ENCODE peak calls at places on chromosome 10, in seven cellular contexts. I is NCI-H748 treated with DMSO at 0.1 percent for 48 hours, V is NCI-H1436, X is heart right ventricle, T is hepatocyte, K is COR-L47, C is ELR. F is an unnamed sample.

GRCh38 chr10:3526721-3527120 is 258.3 kb downstream of the KLF6 start:
- DNase-seq in I (no peak), V (no peak), X (no peak), T (peak), K (no peak), C (peak), F (no peak)

GRCh38 chr10:6721964-6722615 is 142.0 kb upstream of the PRKCQ start:
- DNase-seq in I (no peak), V (no peak), X (no peak), T (no peak), K (no peak), C (peak), F (no peak)

GRCh38 chr10:17655567-17656146 is 11.7 kb downstream of the STAM start:
- DNase-seq in I (no peak), V (no peak), X (no peak), T (no peak), K (no peak), C (peak), F (no peak)

GRCh38 chr10:77279207-77279606 is 358.4 kb downstream of the KCNMA1 start:
- DNase-seq in I (no peak), V (no peak), X (no peak), T (no peak), K (no peak), C (no peak), F (peak)

GRCh38 chr10:6612371-6612770 is 32.3 kb upstream of the PRKCQ start:
- DNase-seq in I (no peak), V (no peak), X (no peak), T (no peak), K (no peak), C (no peak), F (no peak)

GRCh38 chr10:11685787-11686218 is 56.4 kb upstream of the ECHDC3 start:
- DNase-seq in I (peak), V (no peak), X (peak), T (peak), K (peak), C (peak), F (peak)

GRCh38 chr10:48981310-48981907 is 41.8 kb upstream of the LRRC18 start:
- DNase-seq in I (peak), V (peak), X (peak), T (peak), K (no peak), C (peak), F (peak)

GRCh38 chr10:121774404-121774803 is 153.4 kb downstream of the ATE1 start:
- DNase-seq in I (no peak), V (no peak), X (no peak), T (peak), K (no peak), C (no peak), F (no peak)

GRCh38 chr10:110751845-110752244 is 107.7 kb downstream of the RBM20 start:
- DNase-seq in I (no peak), V (no peak), X (no peak), T (no peak), K (no peak), C (no peak), F (no peak)

GRCh38 chr10:122392835-122393234 is 18.3 kb downstream of the PLEKHA1 start:
- DNase-seq in I (no peak), V (no peak), X (no peak), T (no peak), K (no peak), C (no peak), F (no peak)

GRCh38 chr10:75967491-75967890 is 536.1 kb downstream of the LRMDA start:
- DNase-seq in I (no peak), V (no peak), X (no peak), T (no peak), K (peak), C (no peak), F (no peak)

GRCh38 chr10:36450385-36450784 is 675.0 kb upstream of the ANKRD30A start:
- DNase-seq in I (no peak), V (no peak), X (no peak), T (peak), K (no peak), C (peak), F (no peak)

GRCh38 chr10:7984896-7985295 is 69.6 kb upstream of the GATA3 start:
- DNase-seq in I (no peak), V (no peak), X (no peak), T (no peak), K (no peak), C (no peak), F (no peak)

GRCh38 chr10:17668435-17669184 is 24.7 kb downstream of the STAM start:
- DNase-seq in I (no peak), V (no peak), X (no peak), T (no peak), K (no peak), C (no peak), F (no peak)

GRCh38 chr10:30803901-30804322 is 174.4 kb upstream of the LYZL2 start:
- DNase-seq in I (no peak), V (no peak), X (no peak), T (no peak), K (no peak), C (no peak), F (no peak)

GRCh38 chr10:98328640-98329039 is 60.6 kb upstream of the LOXL4 start:
- DNase-seq in I (no peak), V (no peak), X (no peak), T (no peak), K (no peak), C (no peak), F (no peak)

GRCh38 chr10:104548090-104548489 is 93.0 kb upstream of the SORCS3 start:
- DNase-seq in I (no peak), V (no peak), X (no peak), T (peak), K (no peak), C (peak), F (no peak)

GRCh38 chr10:77832243-77832642 is 94.3 kb downstream of the DLG5 start:
- DNase-seq in I (no peak), V (no peak), X (no peak), T (no peak), K (no peak), C (no peak), F (no peak)

GRCh38 chr10:24771943-24772747 is 48.5 kb upstream of the ARHGAP21 start:
- DNase-seq in I (no peak), V (no peak), X (no peak), T (no peak), K (no peak), C (no peak), F (no peak)

GRCh38 chr10:43123361-43124093 is 14.7 kb upstream of the CSGALNACT2 start:
- DNase-seq in I (no peak), V (no peak), X (no peak), T (no peak), K (no peak), C (no peak), F (no peak)

GRCh38 chr10:102675887-102676616 is 31.8 kb downstream of the TRIM8 start:
- DNase-seq in I (no peak), V (no peak), X (no peak), T (peak), K (no peak), C (peak), F (no peak)

GRCh38 chr10:117320050-117320665 is 55.1 kb downstream of the PDZD8 start:
- DNase-seq in I (no peak), V (peak), X (no peak), T (peak), K (no peak), C (peak), F (peak)

GRCh38 chr10:110137142-110137545 is 70.3 kb upstream of the MXI1 start:
- DNase-seq in I (peak), V (peak), X (no peak), T (peak), K (peak), C (peak), F (peak)

GRCh38 chr10:74071151-74071550 is 73.2 kb downstream of the VCL start:
- DNase-seq in I (no peak), V (no peak), X (no peak), T (no peak), K (no peak), C (peak), F (no peak)

GRCh38 chr10:614341-614664 is 75.2 kb downstream of the DIP2C start:
- DNase-seq in I (no peak), V (no peak), X (no peak), T (no peak), K (no peak), C (no peak), F (no peak)

GRCh38 chr10:44575601-44576380 is 190.9 kb upstream of the CXCL12 start:
- DNase-seq in I (no peak), V (no peak), X (no peak), T (no peak), K (no peak), C (no peak), F (no peak)

GRCh38 chr10:16280595-16280994 is 156.2 kb upstream of the PTER start:
- DNase-seq in I (no peak), V (no peak), X (no peak), T (no peak), K (no peak), C (no peak), F (no peak)

GRCh38 chr10:37479469-37479868 is 354.1 kb downstream of the ANKRD30A start:
- DNase-seq in I (no peak), V (no peak), X (no peak), T (no peak), K (no peak), C (no peak), F (no peak)

GRCh38 chr10:122656741-122657140 is 42.9 kb downstream of the C10orf120 start:
- DNase-seq in I (no peak), V (no peak), X (no peak), T (no peak), K (no peak), C (no peak), F (no peak)

GRCh38 chr10:118962159-118962863 is 67.2 kb upstream of the NANOS1 start:
- DNase-seq in I (no peak), V (peak), X (no peak), T (no peak), K (no peak), C (no peak), F (no peak)

GRCh38 chr10:19826712-19827111 is 10.5 kb downstream of the PLXDC2 start:
- DNase-seq in I (no peak), V (no peak), X (no peak), T (no peak), K (no peak), C (no peak), F (no peak)

GRCh38 chr10:21257919-21258318 is 267.6 kb downstream of the SKIDA1 start:
- DNase-seq in I (no peak), V (no peak), X (no peak), T (no peak), K (no peak), C (peak), F (no peak)

GRCh38 chr10:132011027-132011426 is 29.3 kb upstream of the BNIP3 start:
- DNase-seq in I (no peak), V (no peak), X (peak), T (no peak), K (no peak), C (no peak), F (no peak)